ENCODE peak calls at places on chromosomes 2 and 18, in six cellular contexts. O is NCI-H1417; G is naive thymus-derived CD4-positive, alpha-beta T cell; M is activated T-cell treated with anti-CD3 and anti-CD28 coated beads, Interleukin-2, amount 50 U/mL, for 72 hours; B is AG08395; L is HuH-7.5. V is an unnamed sample.

GRCh38 chr2:182302174-182302573 is 124.7 kb downstream of the PDE1A start:
- DNase-seq in O (no peak), G (no peak), M (no peak), B (peak), L (no peak), V (peak)

GRCh38 chr2:76625101-76625500 is 897.1 kb downstream of the LRRTM4 start:
- DNase-seq in O (no peak), G (no peak), M (no peak), B (no peak), L (no peak), V (no peak)

GRCh38 chr18:58787750-58788149 is 76.9 kb upstream of the ZNF532 start:
- DNase-seq in O (no peak), G (no peak), M (no peak), B (peak), L (no peak), V (no peak)

GRCh38 chr2:170895023-170895759 is 33.9 kb upstream of the GORASP2 start:
- DNase-seq in O (no peak), G (no peak), M (no peak), B (peak), L (no peak), V (no peak)

GRCh38 chr18:48391863-48392262 is 17.3 kb downstream of the ZBTB7C start:
- DNase-seq in O (no peak), G (no peak), M (no peak), B (no peak), L (no peak), V (no peak)

GRCh38 chr2:176085120-176085788 is 1.5 kb upstream of the EVX2 start:
- DNase-seq in O (no peak), G (no peak), M (no peak), B (no peak), L (no peak), V (no peak)

GRCh38 chr2:16332681-16333519 is 332.7 kb downstream of the CYRIA start:
- DNase-seq in O (no peak), G (no peak), M (no peak), B (no peak), L (no peak), V (no peak)

GRCh38 chr18:63001861-63002260 is 286.5 kb downstream of the PHLPP1 start:
- DNase-seq in O (no peak), G (no peak), M (no peak), B (no peak), L (no peak), V (no peak)

GRCh38 chr18:3177902-3178687 is 41.7 kb downstream of the MYOM1 start:
- DNase-seq in O (no peak), G (peak), M (peak), B (no peak), L (no peak), V (no peak)

GRCh38 chr18:78192044-78192443 is 787.6 kb upstream of the SALL3 start:
- DNase-seq in O (peak), G (no peak), M (no peak), B (no peak), L (no peak), V (no peak)

GRCh38 chr2:69469375-69469774 is 32.1 kb upstream of the NFU1 start:
- DNase-seq in O (no peak), G (no peak), M (no peak), B (no peak), L (no peak), V (no peak)

GRCh38 chr2:216056739-216057138 is 24.9 kb downstream of the PECR start:
- DNase-seq in O (no peak), G (no peak), M (no peak), B (no peak), L (no peak), V (no peak)

GRCh38 chr2:235850289-235850688 is 317.9 kb downstream of the GBX2 start:
- DNase-seq in O (no peak), G (no peak), M (no peak), B (no peak), L (no peak), V (no peak)

GRCh38 chr18:55220523-55220922 is 261.3 kb upstream of the CCDC68 start:
- DNase-seq in O (no peak), G (no peak), M (no peak), B (no peak), L (no peak), V (no peak)

GRCh38 chr2:213627835-213628234 is 343.6 kb downstream of the SPAG16 start:
- DNase-seq in O (no peak), G (no peak), M (no peak), B (no peak), L (no peak), V (no peak)

GRCh38 chr2:234770081-234770506 is 181.7 kb upstream of the SH3BP4 start:
- DNase-seq in O (peak), G (no peak), M (no peak), B (no peak), L (no peak), V (no peak)

GRCh38 chr2:212005077-212005671 is 533.4 kb downstream of the ERBB4 start:
- DNase-seq in O (peak), G (no peak), M (no peak), B (no peak), L (peak), V (peak)

GRCh38 chr18:73479472-73479871 is 611.7 kb upstream of the NETO1 start:
- DNase-seq in O (no peak), G (no peak), M (no peak), B (no peak), L (no peak), V (no peak)

GRCh38 chr2:164808776-164809175 is 32.8 kb downstream of the COBLL1 start:
- DNase-seq in O (no peak), G (no peak), M (no peak), B (no peak), L (no peak), V (no peak)

GRCh38 chr2:237685408-237685807 is 58.0 kb downstream of the LRRFIP1 start:
- DNase-seq in O (peak), G (no peak), M (no peak), B (no peak), L (no peak), V (peak)

GRCh38 chr2:42788882-42789281 is 3.5 kb downstream of the HAAO start:
- DNase-seq in O (no peak), G (no peak), M (no peak), B (no peak), L (no peak), V (no peak)

GRCh38 chr2:33292981-33293586 is 183.4 kb upstream of the RASGRP3 start:
- DNase-seq in O (peak), G (no peak), M (no peak), B (no peak), L (no peak), V (no peak)

GRCh38 chr2:97718051-97718882 is 4.9 kb downstream of the ZAP70 start:
- DNase-seq in O (no peak), G (peak), M (peak), B (no peak), L (no peak), V (no peak)

GRCh38 chr2:28389399-28390240 is 3.0 kb upstream of the FOSL2 start:
- DNase-seq in O (no peak), G (no peak), M (no peak), B (no peak), L (no peak), V (no peak)

GRCh38 chr2:141200191-141200590 is 930.6 kb downstream of the LRP1B start:
- DNase-seq in O (no peak), G (no peak), M (no peak), B (no peak), L (no peak), V (no peak)